ENCODE peak calls at places on chromosome 6, in four cellular contexts. M is NCI-H1105 treated with DMSO at 0.1 percent for 48 hours, C is mucosa of gallbladder, X is ovary. Y is an unnamed sample.

GRCh38 chr6:4848382-4849068 is 72.3 kb downstream of the CDYL start:
- DNase-seq in M (no peak), X (no peak), C (no peak), Y (peak)

GRCh38 chr6:124400600-124400999 is 561.6 kb upstream of the RNF217 start:
- DNase-seq in C (no peak), M (peak), X (no peak), Y (peak)

GRCh38 chr6:41939091-41939847 is 2.3 kb downstream of the CCND3 start:
- DNase-seq in C (no peak), M (no peak), X (peak), Y (no peak)

GRCh38 chr6:137005073-137005472 is 39.7 kb downstream of the IL20RA start:
- DNase-seq in X (no peak), M (no peak), C (no peak), Y (no peak)

GRCh38 chr6:139553916-139554315 is 179.5 kb upstream of the CITED2 start:
- DNase-seq in M (no peak), X (no peak), C (no peak), Y (no peak)

GRCh38 chr6:170313716-170314295 is 7.2 kb downstream of the FAM120B start:
- DNase-seq in C (no peak), X (no peak), M (no peak), Y (no peak)

GRCh38 chr6:107821591-107821990 is 2.5 kb downstream of the SCML4 start:
- DNase-seq in X (no peak), M (peak), C (no peak), Y (no peak)

GRCh38 chr6:110398778-110399177 is 16.6 kb downstream of the DDO start:
- DNase-seq in M (no peak), X (no peak), C (no peak), Y (no peak)

GRCh38 chr6:156786652-156787051 is 9.5 kb downstream of the ARID1B start:
- DNase-seq in M (no peak), C (no peak), X (no peak), Y (no peak)

GRCh38 chr6:84618836-84619235 is 145.6 kb downstream of the TBX18 start:
- DNase-seq in M (no peak), C (no peak), X (no peak), Y (no peak)

GRCh38 chr6:40585661-40586269 is 1.4 kb downstream of the LRFN2 start:
- DNase-seq in M (peak), X (no peak), C (no peak), Y (peak)

GRCh38 chr6:155108070-155108815 is 113.1 kb downstream of the TIAM2 start:
- DNase-seq in M (no peak), C (no peak), X (no peak), Y (no peak)

GRCh38 chr6:36550473-36551000 is 3.3 kb upstream of the STK38 start:
- DNase-seq in C (no peak), X (no peak), M (no peak), Y (no peak)

GRCh38 chr6:31143148-31143547 is 4.3 kb upstream of the PSORS1C2 start:
- DNase-seq in M (no peak), X (peak), C (peak), Y (no peak)

GRCh38 chr6:11132191-11132590 is 20.7 kb upstream of the ERVFRD-1 start:
- DNase-seq in M (no peak), X (no peak), C (no peak), Y (no peak)

GRCh38 chr6:18099501-18099900 is 23.0 kb downstream of the NHLRC1 start:
- DNase-seq in C (no peak), X (no peak), M (no peak), Y (no peak)

GRCh38 chr6:121319112-121319553 is 15.1 kb downstream of the TBC1D32 start:
- DNase-seq in X (no peak), M (no peak), C (no peak), Y (no peak)

GRCh38 chr6:30835576-30835975 is 48.7 kb upstream of the DDR1 start:
- DNase-seq in C (no peak), M (no peak), X (no peak), Y (no peak)

GRCh38 chr6:108581237-108581931 is 20.7 kb downstream of the FOXO3 start:
- DNase-seq in M (peak), X (peak), C (no peak), Y (peak)

GRCh38 chr6:2853766-2854393 is 12.2 kb upstream of the SERPINB1 start:
- DNase-seq in X (peak), M (no peak), C (peak), Y (peak)

GRCh38 chr6:37783025-37783825 is 36.3 kb upstream of the ZFAND3 start:
- DNase-seq in M (peak), C (no peak), X (peak), Y (peak)

GRCh38 chr6:33950891-33951889 is 147.4 kb upstream of the MLN start:
- DNase-seq in C (no peak), X (no peak), M (no peak), Y (no peak)

GRCh38 chr6:87341158-87341557 is 3.5 kb upstream of the C6orf163 start:
- DNase-seq in C (no peak), M (no peak), X (no peak), Y (no peak)